ENCODE peak calls at places on chromosome 4, in four cellular contexts. A is T-cell, C is NCI-H748 treated with DMSO at 0.1 percent for 48 hours, K is fibroblast of mammary gland. N is an unnamed sample.

GRCh38 chr4:77418333-77418732 is 187.3 kb upstream of the CXCL13 start:
- DNase-seq in A (no peak), C (no peak), K (peak; percentile 8), N (no peak)

GRCh38 chr4:24278693-24279092 is 305.7 kb downstream of the DHX15 start:
- DNase-seq in K (peak; percentile 82), C (no peak), A (no peak), N (no peak)

GRCh38 chr4:112552668-112553067 is 36.7 kb upstream of the NEUROG2 start:
- DNase-seq in K (peak; percentile 77), A (no peak), C (no peak), N (no peak)

GRCh38 chr4:15805583-15806517 is 27.7 kb downstream of the CD38 start:
- DNase-seq in C (peak; percentile 46), K (peak; percentile 70), A (no peak), N (no peak)

GRCh38 chr4:56788081-56788480 is 33.4 kb downstream of the SPINK2 start:
- DNase-seq in C (no peak), A (no peak), K (no peak), N (no peak)

GRCh38 chr4:909821-910220 is 22.3 kb downstream of the GAK start:
- DNase-seq in C (no peak), K (no peak), A (no peak), N (no peak)

GRCh38 chr4:77036206-77036605 is 39.6 kb downstream of the CCNI start:
- DNase-seq in C (no peak), A (no peak), K (peak; percentile 96), N (no peak)

GRCh38 chr4:77263247-77263646 is 106.2 kb downstream of the CCNG2 start:
- DNase-seq in A (no peak), C (no peak), K (peak; percentile 26), N (no peak)

GRCh38 chr4:112119358-112119783 is 25.9 kb upstream of the FAM241A start:
- DNase-seq in C (no peak), K (no peak), A (no peak), N (no peak)

GRCh38 chr4:41693629-41694028 is 54.9 kb downstream of the PHOX2B start:
- DNase-seq in K (peak; percentile 39), A (no peak), C (peak; percentile 50), N (no peak)

GRCh38 chr4:21830272-21830671 is 118.3 kb downstream of the KCNIP4 start:
- DNase-seq in C (no peak), K (peak; percentile 20), A (no peak), N (no peak)

N was measured in hippocampal formation.